ENCODE peak calls at places on chromosomes 13 and 19, in six cellular contexts. C is HepG2, F is GM12891, U is K562, X is H1, A is GM12878. W is an unnamed sample.

GRCh38 chr13:107339209-107339608 is 771.3 kb upstream of the ARGLU1 start:
- DNase-seq in U (no peak), X (no peak), C (no peak), F (no peak), A (no peak), W (no peak)

GRCh38 chr13:31675521-31675953 is 63.8 kb upstream of the RXFP2 start:
- DNase-seq in C (no peak), F (no peak), X (no peak), A (no peak), U (no peak), W (no peak)

GRCh38 chr19:39038098-39038497 is 5.7 kb upstream of the FBXO27 start:
- DNase-seq in F (no peak), U (peak), C (peak), X (no peak), A (no peak), W (no peak)

GRCh38 chr19:16203256-16204004 is 5.7 kb downstream of the AP1M1 start:
- DNase-seq in A (no peak), X (no peak), F (no peak), U (no peak), C (no peak), W (peak)

GRCh38 chr19:22144394-22144793 is 52.4 kb downstream of the ZNF676 start:
- DNase-seq in A (no peak), U (peak), C (no peak), F (no peak), X (no peak), W (no peak)

GRCh38 chr19:32201661-32202060 is 143.7 kb upstream of the ZNF507 start:
- DNase-seq in U (no peak), A (no peak), C (no peak), F (no peak), X (no peak), W (no peak)

GRCh38 chr19:38317104-38317612 is 1.4 kb upstream of the YIF1B start:
- DNase-seq in F (no peak), X (no peak), A (no peak), U (peak), C (no peak), W (no peak)

GRCh38 chr13:102198418-102199322 is 203.2 kb downstream of the FGF14 start:
- DNase-seq in X (no peak), U (no peak), F (no peak), A (no peak), C (no peak), W (no peak)

GRCh38 chr13:45615501-45616101 is at the start of gene ERICH6B:
- DNase-seq in F (no peak), A (no peak), X (peak), C (no peak), U (no peak), W (no peak)

GRCh38 chr13:49865174-49865573 is 71.0 kb downstream of the SPRYD7 start:
- DNase-seq in C (no peak), F (no peak), A (no peak), U (no peak), X (no peak), W (no peak)

GRCh38 chr13:50448535-50448981 is 394.9 kb downstream of the DLEU7 start:
- DNase-seq in F (no peak), C (no peak), U (no peak), A (no peak), X (no peak), W (no peak)

GRCh38 chr19:23071087-23071511 is 45.7 kb upstream of the ZNF730 start:
- DNase-seq in C (no peak), X (no peak), A (no peak), F (peak), U (no peak), W (no peak)

GRCh38 chr19:33350538-33351309 is 22.8 kb upstream of the CEBPG start:
- DNase-seq in C (no peak), X (no peak), F (no peak), U (no peak), A (no peak), W (no peak)

GRCh38 chr19:4633140-4633967 is 6.0 kb upstream of the TNFAIP8L1 start:
- DNase-seq in U (peak), A (peak), X (no peak), F (no peak), C (peak), W (no peak)

GRCh38 chr13:38707433-38707832 is 20.6 kb downstream of the FREM2 start:
- DNase-seq in X (no peak), F (no peak), C (no peak), A (no peak), U (no peak), W (no peak)

GRCh38 chr19:19388568-19389555 is 16.6 kb upstream of the GATAD2A start:
- DNase-seq in C (peak), F (no peak), U (peak), A (no peak), X (no peak), W (no peak)

GRCh38 chr19:50362656-50363424 is 2.6 kb downstream of the NAPSA start:
- DNase-seq in F (no peak), C (no peak), U (peak), X (no peak), A (no peak), W (no peak)

GRCh38 chr19:51005248-51005647 is 3.8 kb upstream of the KLK8 start:
- DNase-seq in F (no peak), U (no peak), X (no peak), A (no peak), C (no peak), W (no peak)

GRCh38 chr13:28449826-28450773 is 44.8 kb downstream of the FLT1 start:
- DNase-seq in X (no peak), F (no peak), U (no peak), A (no peak), C (no peak), W (no peak)

GRCh38 chr13:94079876-94080275 is 399.6 kb downstream of the DCT start:
- DNase-seq in C (no peak), F (no peak), X (no peak), U (no peak), A (no peak), W (no peak)

GRCh38 chr13:91196958-91197357 is 150.5 kb upstream of the MIR17HG start:
- DNase-seq in F (no peak), X (no peak), C (no peak), U (no peak), A (no peak), W (no peak)

GRCh38 chr19:35911790-35912189 is 3.7 kb upstream of the TYROBP start:
- DNase-seq in X (no peak), C (no peak), A (no peak), F (no peak), U (peak), W (no peak)

GRCh38 chr19:14533450-14533849 is 4.1 kb downstream of the TECR start:
- DNase-seq in A (no peak), C (no peak), U (no peak), F (no peak), X (no peak), W (no peak)

GRCh38 chr19:14540741-14541525 is 11.5 kb downstream of the TECR start:
- DNase-seq in U (no peak), A (no peak), C (no peak), F (no peak), X (no peak), W (no peak)

GRCh38 chr19:14542721-14543328 is 13.4 kb downstream of the TECR start:
- DNase-seq in U (peak), X (no peak), F (no peak), C (no peak), A (no peak), W (no peak)

GRCh38 chr19:14536926-14537692 is 7.7 kb downstream of the TECR start:
- DNase-seq in A (no peak), F (no peak), C (no peak), X (peak), U (peak), W (no peak)
- TF ChIP-seq POLR2AphosphoS5 in A (no peak), F (no peak), C (no peak), X (no peak), U (peak), W (no peak)

DNA sequence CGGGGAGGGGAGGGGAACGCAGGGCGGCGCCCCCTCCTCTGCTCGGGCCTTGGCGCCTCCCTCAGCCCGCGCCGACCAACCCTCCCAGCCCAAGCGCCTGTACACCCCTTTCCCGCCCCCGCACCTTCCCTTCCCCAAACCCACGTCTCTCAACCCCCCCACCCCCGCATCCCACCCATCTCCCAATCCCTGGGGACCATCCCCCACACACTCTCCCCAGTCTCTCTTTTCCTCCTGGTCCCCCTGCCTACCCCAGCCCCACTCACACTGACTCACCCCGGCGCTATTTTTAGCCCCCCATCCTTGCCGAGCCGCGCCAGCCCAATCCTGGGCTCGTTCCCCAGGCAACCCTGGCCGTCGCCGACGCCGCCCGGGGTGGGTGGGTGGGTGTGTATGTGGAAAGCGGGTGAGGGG is 11.7 kb downstream of the CIC start:
- DNase-seq in A (no peak), U (peak), C (no peak), F (no peak), X (no peak), W (no peak)
- TF ChIP-seq POLR2A in A (no peak), U (no peak), C (no peak), F (no peak), X (no peak), W (no peak)

DNA sequence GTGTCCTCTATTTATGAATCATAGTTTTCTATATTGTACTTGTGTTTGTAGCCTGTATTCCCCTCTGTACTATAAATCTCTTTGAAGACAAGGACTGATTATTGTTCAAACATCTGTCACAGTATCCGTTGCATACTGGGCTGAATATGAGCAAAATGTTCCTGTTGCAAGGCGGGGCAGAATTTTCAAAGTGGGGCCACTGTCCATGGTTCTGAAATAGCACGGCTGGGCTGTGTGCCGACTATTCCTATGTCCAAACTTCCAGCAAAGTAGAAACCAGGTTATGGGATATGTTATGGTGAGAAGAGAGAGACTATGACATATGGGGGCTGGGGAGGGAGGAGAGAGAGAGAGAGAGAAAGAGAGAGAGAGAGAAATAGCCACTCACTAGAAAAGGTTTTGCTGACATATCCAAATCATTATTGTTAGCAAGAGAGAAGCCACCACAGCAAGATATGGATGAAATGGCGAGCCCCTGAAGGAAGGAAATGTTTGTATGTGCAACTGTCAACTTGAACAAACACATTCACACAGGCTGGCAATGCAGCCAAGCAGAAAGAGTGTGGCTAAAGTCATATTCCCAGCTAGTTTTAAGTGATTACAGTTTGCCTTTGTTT is 107.0 kb upstream of the GPR12 start:
- DNase-seq in X (no peak), A (no peak), C (no peak), U (peak), F (no peak), W (no peak)
- TF ChIP-seq TAF1 in X (no peak), A (no peak), C (no peak), U (no peak), F (no peak), W (no peak)

GRCh38 chr13:48126944-48127814 is 32.3 kb upstream of the MED4 start:
- DNase-seq in U (peak), F (peak), C (peak), X (peak), A (peak), W (peak)
- TF ChIP-seq POLR2AphosphoS5 in U (no peak), F (no peak), C (no peak), X (no peak), A (no peak), W (no peak)

GRCh38 chr19:982567-983170 is 1.5 kb upstream of the WDR18 start:
- DNase-seq in X (peak), C (peak), F (peak), U (peak), A (no peak), W (peak)

GRCh38 chr19:988081-988480 is 3.9 kb downstream of the WDR18 start:
- DNase-seq in F (no peak), C (no peak), X (no peak), U (no peak), A (no peak), W (no peak)

GRCh38 chr19:980133-980998 is 3.8 kb upstream of the WDR18 start:
- DNase-seq in F (no peak), A (no peak), U (peak), C (peak), X (no peak), W (no peak)

GRCh38 chr19:986083-986482 is 1.9 kb downstream of the WDR18 start:
- DNase-seq in X (no peak), A (no peak), C (no peak), U (no peak), F (no peak), W (no peak)

DNA sequence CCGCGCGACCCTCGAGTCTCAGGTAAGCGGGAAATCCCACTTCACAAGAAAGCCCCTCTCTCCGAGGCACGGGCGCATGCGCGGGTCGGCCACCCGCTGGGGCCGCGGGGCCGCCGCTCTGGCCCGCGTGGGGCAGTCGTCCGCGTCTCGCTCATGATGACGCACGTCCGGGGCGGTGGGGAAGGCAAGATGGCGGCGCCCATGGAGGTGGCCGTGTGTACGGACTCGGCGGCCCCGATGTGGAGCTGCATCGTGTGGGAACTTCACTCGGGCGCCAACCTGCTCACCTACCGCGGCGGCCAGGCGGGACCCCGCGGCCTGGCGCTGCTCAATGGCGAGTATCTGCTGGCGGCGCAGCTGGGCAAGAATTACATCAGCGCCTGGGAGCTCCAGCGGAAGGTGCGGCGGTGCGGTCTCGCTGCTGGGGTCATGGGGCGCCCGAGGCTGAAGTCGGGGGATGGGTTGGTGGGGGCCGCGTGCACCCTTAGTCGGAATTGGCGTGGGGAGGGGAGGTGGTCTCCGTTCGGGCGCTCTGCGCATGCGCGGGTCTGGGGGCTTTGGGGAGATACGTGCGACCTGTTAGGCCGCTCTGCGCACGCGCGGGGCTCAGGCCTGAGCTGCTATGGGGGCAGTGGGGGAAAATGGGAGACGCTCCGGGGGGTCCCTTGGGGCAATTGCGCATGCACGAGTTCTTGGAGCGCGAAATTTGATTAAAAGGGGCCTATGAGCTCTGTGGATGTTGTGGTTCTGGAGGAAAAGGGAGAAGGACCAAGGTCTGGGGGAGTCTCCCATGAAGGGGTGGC is at the start of gene WDR18:
- DNase-seq in X (peak), U (peak), C (peak), A (peak), F (peak), W (peak)
- TF ChIP-seq POLR2A in X (peak), U (peak), C (peak), A (peak), F (peak), W (peak)

DNA sequence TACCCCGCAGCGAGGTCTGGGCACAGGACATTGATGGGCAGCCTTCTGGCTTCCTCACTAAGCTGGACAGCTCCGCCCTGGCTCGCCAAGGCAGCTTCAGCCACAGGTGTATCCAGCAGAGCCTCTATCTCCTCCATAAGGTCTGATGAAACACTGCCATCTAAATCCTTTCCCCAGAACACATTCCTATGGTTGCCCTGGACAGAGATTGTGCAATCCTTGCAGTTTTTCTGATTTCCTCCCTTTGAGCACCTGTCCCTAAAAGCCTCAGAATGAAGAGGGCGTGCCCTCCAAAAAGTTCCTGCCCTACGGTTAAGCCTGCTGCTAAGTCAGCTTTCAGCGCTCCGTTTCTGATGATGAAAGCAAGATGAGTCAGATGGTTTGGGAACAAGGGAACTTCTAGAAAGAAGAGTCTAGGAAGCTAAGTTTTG is 21.0 kb downstream of the CLEC4M start:
- DNase-seq in X (no peak), C (peak), F (no peak), U (no peak), A (no peak), W (no peak)
- TF ChIP-seq TAF1 in X (no peak), C (no peak), F (no peak), U (no peak), A (no peak), W (no peak)

DNA sequence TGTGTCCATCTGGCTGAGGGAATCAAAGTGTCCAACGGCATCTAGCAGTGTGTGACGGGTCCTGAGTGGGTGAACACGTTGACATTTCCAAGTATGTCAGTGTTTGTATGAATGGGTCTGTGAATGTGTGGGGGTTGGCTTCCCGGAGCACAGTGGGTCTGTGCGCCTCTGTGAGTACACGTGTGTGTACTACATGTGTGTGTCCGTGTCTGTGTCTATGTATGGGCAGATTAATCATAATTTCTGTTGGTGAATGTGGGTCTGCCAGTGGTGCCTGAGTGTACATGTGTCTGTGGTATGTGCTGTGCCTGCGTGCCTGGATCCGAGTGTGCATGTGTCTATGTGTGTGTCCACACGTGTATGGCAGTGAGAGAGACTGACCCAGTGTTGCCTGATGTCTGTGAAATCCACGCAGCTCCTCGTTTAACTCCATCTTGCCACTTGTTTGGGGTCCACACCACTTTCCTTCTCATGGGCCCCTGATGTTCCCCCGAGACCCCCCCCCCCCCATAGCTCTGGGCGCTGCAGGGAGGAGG is 5.4 kb downstream of the CCDC8 start:
- DNase-seq in U (no peak), A (no peak), X (no peak), C (no peak), F (no peak), W (no peak)
- TF ChIP-seq POLR2AphosphoS5 in U (no peak), A (no peak), X (peak), C (no peak), F (no peak), W (no peak)

GRCh38 chr19:27792576-27793127 is 1420.3 kb downstream of the UQCRFS1 start:
- DNase-seq in U (no peak), X (no peak), F (no peak), A (no peak), C (no peak), W (no peak)
- TF ChIP-seq POLR2A in U (no peak), X (no peak), F (no peak), A (no peak), C (no peak), W (no peak)

DNA sequence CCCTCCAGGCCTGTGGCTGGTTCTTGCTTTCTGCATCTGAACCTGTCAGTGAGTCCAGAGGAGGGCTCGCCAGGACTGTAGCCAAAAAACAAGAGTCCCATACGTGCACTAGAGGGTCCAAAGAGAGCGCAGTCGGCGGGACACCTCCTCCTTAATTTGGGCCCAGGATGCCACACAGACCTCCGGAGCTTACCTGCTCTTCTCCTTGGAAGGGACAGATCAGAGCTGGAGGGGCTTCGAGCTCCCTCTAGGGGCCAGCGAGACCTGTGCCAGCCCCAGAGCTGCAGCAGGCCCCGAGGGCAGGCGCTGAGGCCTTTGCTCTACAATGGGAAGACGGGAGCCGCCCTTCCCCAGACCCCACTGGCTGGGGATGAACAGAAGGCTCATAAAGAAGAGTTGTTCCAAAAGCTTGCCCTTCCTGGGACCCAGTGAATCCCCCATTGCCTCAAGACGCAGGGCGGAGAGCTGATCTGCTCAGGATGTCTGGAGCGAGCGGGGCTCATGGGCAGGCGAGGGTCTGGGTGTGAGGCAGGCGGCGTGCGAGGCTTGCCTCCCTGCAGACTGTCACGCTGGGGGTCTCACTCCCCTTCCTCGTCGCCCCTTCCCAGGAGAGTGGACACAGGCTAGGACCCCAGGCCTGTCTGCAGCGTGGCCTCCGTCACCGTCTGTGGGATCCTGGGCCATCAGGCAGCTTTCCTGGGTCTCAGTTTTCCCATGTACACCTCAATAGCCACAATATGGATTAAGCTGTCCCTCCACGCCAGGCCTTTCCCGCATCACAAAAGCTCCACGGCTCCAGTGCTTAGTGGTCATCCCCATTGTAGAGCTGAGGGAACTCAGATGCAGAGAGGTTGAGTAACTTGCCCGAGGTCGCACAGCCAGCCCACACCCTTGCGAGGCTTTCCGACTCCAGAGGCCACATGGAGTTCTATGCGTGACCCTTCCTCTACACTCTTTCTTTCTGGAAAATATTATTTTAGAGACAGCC is 46.9 kb upstream of the VSTM2B start:
- DNase-seq in X (peak), U (peak), F (no peak), C (peak), A (no peak), W (no peak)
- TF ChIP-seq TAF1 in X (no peak), U (no peak), F (no peak), C (no peak), A (no peak), W (no peak)